ENCODE peak calls at places on chromosomes 16 and 17, in five cellular contexts. One of them, this sample, is unnamed.
A peak's percentile ranks its signal among the peaks of the same experiment; 100 is the strongest.

GRCh38 chr17:61461967-61462733 is 9.9 kb downstream of the TBX4 start:
- DNase-seq in HepG2: peak; percentile 56
- DNase-seq in HCT116: no peak
- DNase-seq in A549: no peak
- DNase-seq in H1: no peak
- DNase-seq in this sample: no peak

GRCh38 chr17:57810740-57811632 is 38.9 kb downstream of the MRPS23 start:
- DNase-seq in HepG2: peak; percentile 25
- DNase-seq in A549: no peak
- DNase-seq in H1: no peak
- DNase-seq in HCT116: no peak
- DNase-seq in this sample: peak; percentile 76

GRCh38 chr16:10594312-10594950 is 14.0 kb upstream of the EMP2 start:
- DNase-seq in HepG2: no peak
- DNase-seq in HCT116: no peak
- DNase-seq in H1: no peak
- DNase-seq in A549: no peak
- DNase-seq in this sample: no peak

GRCh38 chr16:48146131-48146530 is 9.7 kb downstream of the ABCC12 start:
- DNase-seq in A549: no peak
- DNase-seq in H1: no peak
- DNase-seq in HepG2: no peak
- DNase-seq in HCT116: no peak
- DNase-seq in this sample: no peak

GRCh38 chr16:11295672-11296071 is 14.5 kb upstream of the PRM1 start:
- DNase-seq in HepG2: no peak
- DNase-seq in HCT116: no peak
- DNase-seq in H1: no peak
- DNase-seq in A549: no peak
- DNase-seq in this sample: no peak

GRCh38 chr16:12228607-12229499 is 252.3 kb downstream of the SNX29 start:
- DNase-seq in H1: peak; percentile 53
- DNase-seq in HepG2: peak; percentile 70
- DNase-seq in A549: peak; percentile 57
- DNase-seq in HCT116: peak; percentile 28
- DNase-seq in this sample: peak; percentile 44

GRCh38 chr16:1961651-1962067 is 2.3 kb downstream of the NDUFB10 start:
- DNase-seq in HepG2: peak; percentile 49
- DNase-seq in H1: no peak
- DNase-seq in HCT116: no peak
- DNase-seq in A549: no peak
- DNase-seq in this sample: peak; percentile 73

GRCh38 chr17:41917957-41918391 is 777 bp downstream of the ACLY start:
- DNase-seq in HepG2: no peak
- DNase-seq in A549: no peak
- DNase-seq in HCT116: no peak
- DNase-seq in H1: no peak
- DNase-seq in this sample: peak; percentile 55

GRCh38 chr17:47733047-47733413 is at the start of gene TBX21:
- DNase-seq in H1: no peak
- DNase-seq in HepG2: peak; percentile 73
- DNase-seq in A549: peak; percentile 90
- DNase-seq in HCT116: peak; percentile 44
- DNase-seq in this sample: peak; percentile 88

GRCh38 chr17:51097708-51098446 is 22.8 kb downstream of the SPAG9 start:
- DNase-seq in HCT116: no peak
- DNase-seq in A549: no peak
- DNase-seq in H1: no peak
- DNase-seq in HepG2: peak; percentile 86
- DNase-seq in this sample: peak; percentile 40

GRCh38 chr16:30967795-30968194 is 10.2 kb downstream of the SETD1A start:
- DNase-seq in HepG2: no peak
- DNase-seq in A549: no peak
- DNase-seq in HCT116: no peak
- DNase-seq in H1: no peak
- DNase-seq in this sample: no peak

GRCh38 chr17:6473128-6473767 is 29.0 kb downstream of the PIMREG start:
- DNase-seq in HepG2: peak; percentile 50
- DNase-seq in H1: no peak
- DNase-seq in HCT116: peak; percentile 40
- DNase-seq in A549: peak; percentile 98
- DNase-seq in this sample: peak; percentile 52

GRCh38 chr17:4492762-4493561 is 5.7 kb upstream of the SPNS2 start:
- DNase-seq in HCT116: no peak
- DNase-seq in A549: peak; percentile 64
- DNase-seq in H1: peak; percentile 38
- DNase-seq in HepG2: peak; percentile 61
- DNase-seq in this sample: peak; percentile 65

GRCh38 chr17:81551458-81552243 is 502 bp downstream of the FAAP100 start:
- DNase-seq in HepG2: peak; percentile 47
- DNase-seq in A549: no peak
- DNase-seq in HCT116: no peak
- DNase-seq in H1: no peak
- DNase-seq in this sample: peak; percentile 26

GRCh38 chr16:4556112-4556511 is at the start of gene C16orf96:
- DNase-seq in HCT116: no peak
- DNase-seq in H1: no peak
- DNase-seq in HepG2: no peak
- DNase-seq in A549: no peak
- DNase-seq in this sample: no peak

GRCh38 chr17:36089888-36090836 is at the start of gene CCL3:
- DNase-seq in H1: no peak
- DNase-seq in HCT116: no peak
- DNase-seq in A549: no peak
- DNase-seq in HepG2: no peak
- DNase-seq in this sample: peak; percentile 87

GRCh38 chr17:78406396-78406795 is 27.9 kb downstream of the PGS1 start:
- DNase-seq in A549: no peak
- DNase-seq in HCT116: no peak
- DNase-seq in HepG2: no peak
- DNase-seq in H1: no peak
- DNase-seq in this sample: no peak

GRCh38 chr16:21101631-21102420 is 48.8 kb downstream of the DNAH3 start:
- DNase-seq in HepG2: peak; percentile 43
- DNase-seq in A549: peak; percentile 50
- DNase-seq in HCT116: peak; percentile 19
- DNase-seq in H1: no peak
- DNase-seq in this sample: peak; percentile 42

GRCh38 chr16:86665929-86666328 is 87.6 kb downstream of the FOXL1 start:
- DNase-seq in A549: no peak
- DNase-seq in H1: no peak
- DNase-seq in HCT116: no peak
- DNase-seq in HepG2: no peak
- DNase-seq in this sample: no peak

GRCh38 chr16:79573881-79574280 is 26.7 kb downstream of the MAF start:
- DNase-seq in HCT116: no peak
- DNase-seq in HepG2: no peak
- DNase-seq in H1: no peak
- DNase-seq in A549: no peak
- DNase-seq in this sample: no peak

GRCh38 chr17:14553847-14554246 is 253.0 kb downstream of the HS3ST3B1 start:
- DNase-seq in HCT116: no peak
- DNase-seq in A549: no peak
- DNase-seq in HepG2: no peak
- DNase-seq in H1: no peak
- DNase-seq in this sample: no peak

GRCh38 chr16:12455287-12455798 is 348.3 kb downstream of the CPPED1 start:
- DNase-seq in HCT116: peak; percentile 6
- DNase-seq in A549: peak; percentile 37
- DNase-seq in HepG2: peak; percentile 53
- DNase-seq in H1: peak; percentile 31
- DNase-seq in this sample: peak; percentile 65

GRCh38 chr16:48287239-48287638 is 39.9 kb upstream of the ABCC11 start:
- DNase-seq in A549: no peak
- DNase-seq in HepG2: no peak
- DNase-seq in HCT116: no peak
- DNase-seq in H1: no peak
- DNase-seq in this sample: no peak

GRCh38 chr16:3865241-3865640 is 15.3 kb downstream of the CREBBP start:
- DNase-seq in HCT116: no peak
- DNase-seq in A549: no peak
- DNase-seq in HepG2: no peak
- DNase-seq in H1: no peak
- DNase-seq in this sample: no peak

GRCh38 chr17:6787081-6787693 is 11.2 kb downstream of the FBXO39 start:
- DNase-seq in HepG2: peak; percentile 46
- DNase-seq in A549: no peak
- DNase-seq in HCT116: no peak
- DNase-seq in H1: no peak
- DNase-seq in this sample: no peak

GRCh38 chr16:67441289-67441753 is 10.4 kb downstream of the HSD11B2 start:
- DNase-seq in HepG2: no peak
- DNase-seq in HCT116: no peak
- DNase-seq in A549: no peak
- DNase-seq in H1: no peak
- DNase-seq in this sample: no peak
- TF ChIP-seq POLR2A in HepG2: no peak
- TF ChIP-seq POLR2A in HCT116: no peak
- TF ChIP-seq POLR2A in A549: no peak
- TF ChIP-seq POLR2A in H1: no peak
- TF ChIP-seq POLR2A in this sample: no peak

GRCh38 chr17:79977711-79978544 is 57.7 kb downstream of the TBC1D16 start:
- DNase-seq in HCT116: no peak
- DNase-seq in HepG2: no peak
- DNase-seq in H1: no peak
- DNase-seq in A549: no peak
- DNase-seq in this sample: no peak

GRCh38 chr17:79975498-79976134 is 60.1 kb downstream of the TBC1D16 start:
- DNase-seq in H1: no peak
- DNase-seq in HepG2: no peak
- DNase-seq in A549: no peak
- DNase-seq in HCT116: no peak
- DNase-seq in this sample: no peak

GRCh38 chr17:79976451-79976850 is 59.2 kb downstream of the TBC1D16 start:
- DNase-seq in HCT116: no peak
- DNase-seq in H1: no peak
- DNase-seq in A549: no peak
- DNase-seq in HepG2: no peak
- DNase-seq in this sample: no peak

GRCh38 chr17:79977161-79977631 is 58.5 kb downstream of the TBC1D16 start:
- DNase-seq in HepG2: no peak
- DNase-seq in H1: no peak
- DNase-seq in HCT116: no peak
- DNase-seq in A549: no peak
- DNase-seq in this sample: no peak

DNA sequence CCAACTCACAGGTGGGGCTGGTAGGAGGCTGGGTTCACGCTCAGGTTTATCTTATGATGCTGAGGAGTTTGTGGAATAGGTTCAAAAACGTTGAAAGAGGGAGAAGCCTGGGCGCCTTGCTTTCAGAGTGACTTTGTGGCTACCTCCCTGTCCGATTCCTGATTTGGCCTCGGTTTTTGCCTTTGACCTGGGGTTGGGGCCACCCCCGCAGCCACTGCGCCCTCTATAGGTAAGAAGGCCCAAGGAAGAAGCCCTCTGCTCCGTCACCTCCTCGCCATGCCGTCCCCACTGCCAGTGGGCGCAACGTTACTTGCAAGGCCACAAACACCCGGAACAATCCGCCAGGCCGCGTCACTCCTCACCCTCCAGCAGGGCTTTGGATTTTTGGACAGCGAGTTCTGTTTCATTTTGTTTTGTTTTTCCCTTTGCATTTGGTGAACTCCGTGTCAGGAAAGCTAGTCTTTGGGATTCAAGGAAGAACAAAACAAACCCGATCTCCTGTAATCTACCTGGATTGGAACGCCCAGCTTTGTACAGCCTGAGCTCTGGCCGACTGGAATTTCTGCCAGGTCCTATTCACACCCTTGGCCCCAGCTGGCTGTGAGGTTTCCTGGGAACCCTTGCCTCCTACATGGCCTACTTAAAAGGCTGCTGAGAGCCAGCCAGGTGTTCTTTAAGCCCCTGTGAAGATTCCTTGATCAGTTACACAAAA is 60.7 kb downstream of the TBC1D16 start:
- DNase-seq in A549: no peak
- DNase-seq in H1: no peak
- DNase-seq in HepG2: no peak
- DNase-seq in HCT116: no peak
- DNase-seq in this sample: peak; percentile 30
- TF ChIP-seq CTCF in A549: peak; percentile 54
- TF ChIP-seq CTCF in H1: peak; percentile 75
- TF ChIP-seq CTCF in HepG2: peak; percentile 65
- TF ChIP-seq CTCF in HCT116: peak; percentile 36
- TF ChIP-seq CTCF in this sample: peak; percentile 45

GRCh38 chr17:9907883-9908648 is 3.0 kb upstream of the RCVRN start:
- DNase-seq in HepG2: no peak
- DNase-seq in HCT116: no peak
- DNase-seq in H1: no peak
- DNase-seq in A549: no peak
- DNase-seq in this sample: no peak
- TF ChIP-seq MAX in HepG2: no peak
- TF ChIP-seq MAX in HCT116: no peak
- TF ChIP-seq MAX in H1: no peak
- TF ChIP-seq MAX in A549: no peak
- TF ChIP-seq MAX in this sample: no peak

GRCh38 chr16:70395345-70395901 is 43.5 kb downstream of the ST3GAL2 start:
- DNase-seq in HepG2: peak; percentile 72
- DNase-seq in A549: peak; percentile 65
- DNase-seq in H1: peak; percentile 57
- DNase-seq in HCT116: no peak
- DNase-seq in this sample: peak; percentile 81
- TF ChIP-seq POLR2A in HepG2: no peak
- TF ChIP-seq POLR2A in A549: no peak
- TF ChIP-seq POLR2A in H1: no peak
- TF ChIP-seq POLR2A in HCT116: no peak
- TF ChIP-seq POLR2A in this sample: no peak

GRCh38 chr17:37791434-37791833 is 46.6 kb upstream of the HNF1B start:
- DNase-seq in HCT116: no peak
- DNase-seq in A549: peak; percentile 35
- DNase-seq in HepG2: peak; percentile 45
- DNase-seq in H1: no peak
- DNase-seq in this sample: peak; percentile 76
- TF ChIP-seq CTCF in HCT116: peak; percentile 28
- TF ChIP-seq CTCF in A549: peak; percentile 83
- TF ChIP-seq CTCF in HepG2: peak; percentile 66
- TF ChIP-seq CTCF in H1: peak; percentile 62
- TF ChIP-seq CTCF in this sample: peak; percentile 67

GRCh38 chr17:2397247-2398171 is 3.4 kb downstream of the MNT start:
- DNase-seq in HepG2: no peak
- DNase-seq in HCT116: no peak
- DNase-seq in H1: no peak
- DNase-seq in A549: no peak
- DNase-seq in this sample: no peak

GRCh38 chr17:2398188-2398587 is 2.7 kb downstream of the MNT start:
- DNase-seq in A549: no peak
- DNase-seq in HCT116: no peak
- DNase-seq in HepG2: no peak
- DNase-seq in H1: no peak
- DNase-seq in this sample: no peak

GRCh38 chr17:2400474-2400866 is 390 bp downstream of the MNT start:
- DNase-seq in A549: no peak
- DNase-seq in H1: no peak
- DNase-seq in HepG2: peak; percentile 43
- DNase-seq in HCT116: no peak
- DNase-seq in this sample: peak; percentile 70

GRCh38 chr17:2399572-2400473 is 1.0 kb downstream of the MNT start:
- DNase-seq in A549: peak; percentile 96
- DNase-seq in H1: peak; percentile 82
- DNase-seq in HepG2: peak; percentile 91
- DNase-seq in HCT116: peak; percentile 89
- DNase-seq in this sample: peak; percentile 91

GRCh38 chr17:2398655-2399571 is 1.9 kb downstream of the MNT start:
- DNase-seq in HCT116: no peak
- DNase-seq in H1: no peak
- DNase-seq in HepG2: peak; percentile 86
- DNase-seq in A549: peak; percentile 75
- DNase-seq in this sample: peak; percentile 78
- TF ChIP-seq MAX in HCT116: no peak
- TF ChIP-seq MAX in H1: no peak
- TF ChIP-seq MAX in HepG2: peak; percentile 33
- TF ChIP-seq MAX in A549: peak; percentile 80
- TF ChIP-seq MAX in this sample: no peak